ENCODE peak calls at places on chromosomes 7 and 10, in ten cellular contexts. J is hepatocyte; B is upper lobe of right lung; U is body of pancreas; C is cardiac muscle cell; G is CD4-positive, CD25-positive, alpha-beta regulatory T cell; L is lower lobe of right lung; P is lung; V is upper lobe of left lung; Z is mucosa of descending colon. X is an unnamed sample. For H3K4me1, the result is how much of the 10 kb centered on the place peaks cover.

GRCh38 chr7:126589068-126589684 is 663.6 kb downstream of the GRM8 start:
- DNase-seq in J (no peak), B (no peak), U (no peak), C (no peak), G (no peak), L (no peak), P (no peak), V (no peak), Z (no peak), X (no peak)

GRCh38 chr7:136009488-136010079 is 32.4 kb upstream of the MTPN start:
- DNase-seq in J (peak), B (no peak), U (no peak), C (peak), G (peak), L (no peak), P (no peak), V (no peak), Z (no peak), X (peak)

GRCh38 chr10:119374236-119374635 is 166.9 kb downstream of the GRK5 start:
- DNase-seq in J (no peak), B (peak), U (no peak), C (no peak), G (no peak), L (no peak), P (no peak), V (no peak), Z (peak), X (no peak)

GRCh38 chr7:38102486-38102885 is 75.6 kb upstream of the STARD3NL start:
- DNase-seq in J (no peak), B (no peak), U (no peak), C (peak), G (no peak), L (no peak), P (no peak), V (no peak), Z (no peak), X (no peak)

GRCh38 chr10:133456041-133456951 is 2.6 kb downstream of the SCART1 start:
- DNase-seq in J (no peak), B (no peak), U (no peak), C (no peak), G (no peak), L (no peak), P (peak), V (no peak), Z (no peak), X (no peak)

GRCh38 chr7:117132385-117133120 is 179.3 kb downstream of the ST7 start:
- DNase-seq in J (no peak), B (no peak), U (no peak), C (peak), G (no peak), L (no peak), P (no peak), V (no peak), Z (no peak), X (no peak)

GRCh38 chr7:76262683-76263402 is 39.6 kb upstream of the HSPB1 start:
- DNase-seq in J (peak), B (no peak), U (peak), C (peak), G (no peak), L (no peak), P (peak), V (peak), Z (no peak), X (peak)

GRCh38 chr7:38975944-38976392 is 1.7 kb upstream of the POU6F2 start:
- DNase-seq in J (peak), B (peak), U (peak), C (no peak), G (no peak), L (peak), P (no peak), V (no peak), Z (peak), X (no peak)

GRCh38 chr10:91788527-91788926 is 9.7 kb upstream of the TNKS2 start:
- DNase-seq in J (no peak), B (no peak), U (peak), C (no peak), G (no peak), L (no peak), P (no peak), V (no peak), Z (no peak), X (no peak)

GRCh38 chr10:91616124-91616523 is 16.7 kb downstream of the PPP1R3C start:
- DNase-seq in J (no peak), B (no peak), U (no peak), C (no peak), G (no peak), L (no peak), P (no peak), V (no peak), Z (no peak), X (no peak)

GRCh38 chr10:96450514-96451207 is 63.1 kb downstream of the TLL2 start:
- DNase-seq in J (no peak), B (no peak), U (no peak), C (no peak), G (no peak), L (no peak), P (no peak), V (no peak), Z (no peak), X (peak)

GRCh38 chr7:20307901-20308300 is 22.8 kb upstream of the ITGB8 start:
- DNase-seq in J (no peak), B (no peak), U (no peak), C (no peak), G (no peak), L (no peak), P (no peak), V (no peak), Z (no peak), X (peak)

GRCh38 chr7:3244241-3244814 is 56.7 kb upstream of the SDK1 start:
- DNase-seq in J (peak), B (no peak), U (no peak), C (peak), G (no peak), L (no peak), P (no peak), V (no peak), Z (no peak), X (no peak)

GRCh38 chr10:72133517-72133916 is 45.2 kb upstream of the SPOCK2 start:
- DNase-seq in J (no peak), B (no peak), U (no peak), C (peak), G (no peak), L (no peak), P (no peak), V (no peak), Z (no peak), X (no peak)

GRCh38 chr10:25828475-25828874 is 105.6 kb upstream of the MYO3A start:
- DNase-seq in J (no peak), B (no peak), U (no peak), C (no peak), G (no peak), L (no peak), P (no peak), V (no peak), Z (no peak), X (no peak)

GRCh38 chr7:36946401-36946739 is 222.1 kb upstream of the AOAH start:
- DNase-seq in J (no peak), B (no peak), U (no peak), C (no peak), G (no peak), L (no peak), P (no peak), V (no peak), Z (no peak), X (no peak)

GRCh38 chr7:522071-522937 is 2.7 kb upstream of the PDGFA start:
- DNase-seq in J (peak), B (no peak), U (peak), C (peak), G (no peak), L (no peak), P (no peak), V (peak), Z (no peak), X (peak)

GRCh38 chr7:55092186-55092976 is 73.6 kb downstream of the EGFR start:
- DNase-seq in J (no peak), B (no peak), U (no peak), C (no peak), G (no peak), L (no peak), P (no peak), V (peak), Z (no peak), X (no peak)

GRCh38 chr7:108114117-108114841 is 15.9 kb downstream of the LAMB4 start:
- DNase-seq in J (peak), B (no peak), U (no peak), C (no peak), G (no peak), L (no peak), P (no peak), V (no peak), Z (no peak), X (peak)

GRCh38 chr7:151682831-151683614 is 163.3 kb upstream of the RHEB start:
- DNase-seq in J (no peak), B (no peak), U (no peak), C (no peak), G (no peak), L (no peak), P (no peak), V (no peak), Z (no peak), X (no peak)

GRCh38 chr10:109740436-109740835 is 182.9 kb downstream of the XPNPEP1 start:
- DNase-seq in J (peak), B (no peak), U (no peak), C (no peak), G (no peak), L (no peak), P (no peak), V (no peak), Z (no peak), X (no peak)

DNA sequence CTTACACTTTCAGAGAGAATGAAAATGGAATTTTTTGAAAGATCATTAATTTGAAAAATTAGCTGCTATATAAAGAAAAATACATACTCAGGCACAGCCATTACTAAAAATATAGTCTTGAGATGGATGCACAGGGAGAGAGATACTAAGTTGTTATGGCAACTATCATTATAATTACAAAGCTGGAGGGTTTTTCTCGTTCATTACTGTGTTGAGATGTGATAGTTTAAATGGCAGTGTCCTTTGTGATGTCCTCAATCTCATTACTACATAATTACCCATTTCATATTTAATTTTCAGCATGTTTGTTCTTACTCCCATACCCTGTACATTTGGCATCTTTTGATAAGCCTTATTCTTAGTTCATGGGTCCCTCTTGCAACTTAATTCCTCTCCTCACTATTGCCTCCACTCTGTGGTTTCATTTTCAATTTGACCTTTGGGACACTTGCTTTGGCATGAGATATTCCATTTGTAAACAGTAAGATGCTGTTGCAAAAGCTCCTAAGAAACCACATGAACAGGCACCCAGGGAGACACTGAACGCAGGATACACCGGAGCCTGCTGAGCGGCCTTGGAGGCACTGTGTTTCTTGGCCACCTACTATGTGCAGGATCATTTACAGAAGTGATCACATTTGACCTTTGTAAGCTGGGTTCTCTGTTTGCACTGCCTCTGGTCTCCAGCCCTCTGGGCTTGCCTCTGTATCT is 4.8 kb upstream of the CPXM2 start:
- DNase-seq in J (no peak), B (no peak), U (no peak), C (no peak), G (no peak), L (no peak), P (no peak), V (no peak), Z (no peak), X (no peak)
- H3K4me1 ChIP-seq in J (under half), B (under half), U (under half), C (under half), G (under half), L (under half), P (under half), V (under half), Z (under half), X (under half)

GRCh38 chr10:29811751-29812427 is 177.1 kb upstream of the SVIL start:
- DNase-seq in J (peak), B (no peak), U (peak), C (peak), G (no peak), L (no peak), P (no peak), V (no peak), Z (no peak), X (no peak)
- H3K4me3 ChIP-seq in J (no peak), B (no peak), U (no peak), C (no peak), G (no peak), L (no peak), P (no peak), V (no peak), Z (no peak), X (no peak)

GRCh38 chr7:155296006-155296787 is 1.5 kb upstream of the INSIG1 start:
- DNase-seq in J (no peak), B (no peak), U (peak), C (no peak), G (no peak), L (no peak), P (no peak), V (peak), Z (no peak), X (no peak)

GRCh38 chr7:155298834-155299538 is 1.3 kb downstream of the INSIG1 start:
- DNase-seq in J (peak), B (peak), U (peak), C (peak), G (peak), L (peak), P (peak), V (peak), Z (peak), X (peak)

GRCh38 chr7:155296788-155297516 is 726 bp upstream of the INSIG1 start:
- DNase-seq in J (peak), B (peak), U (peak), C (peak), G (peak), L (peak), P (peak), V (peak), Z (peak), X (peak)

GRCh38 chr7:155298288-155298833 is 683 bp downstream of the INSIG1 start:
- DNase-seq in J (peak), B (no peak), U (no peak), C (no peak), G (no peak), L (no peak), P (no peak), V (no peak), Z (peak), X (no peak)

DNA sequence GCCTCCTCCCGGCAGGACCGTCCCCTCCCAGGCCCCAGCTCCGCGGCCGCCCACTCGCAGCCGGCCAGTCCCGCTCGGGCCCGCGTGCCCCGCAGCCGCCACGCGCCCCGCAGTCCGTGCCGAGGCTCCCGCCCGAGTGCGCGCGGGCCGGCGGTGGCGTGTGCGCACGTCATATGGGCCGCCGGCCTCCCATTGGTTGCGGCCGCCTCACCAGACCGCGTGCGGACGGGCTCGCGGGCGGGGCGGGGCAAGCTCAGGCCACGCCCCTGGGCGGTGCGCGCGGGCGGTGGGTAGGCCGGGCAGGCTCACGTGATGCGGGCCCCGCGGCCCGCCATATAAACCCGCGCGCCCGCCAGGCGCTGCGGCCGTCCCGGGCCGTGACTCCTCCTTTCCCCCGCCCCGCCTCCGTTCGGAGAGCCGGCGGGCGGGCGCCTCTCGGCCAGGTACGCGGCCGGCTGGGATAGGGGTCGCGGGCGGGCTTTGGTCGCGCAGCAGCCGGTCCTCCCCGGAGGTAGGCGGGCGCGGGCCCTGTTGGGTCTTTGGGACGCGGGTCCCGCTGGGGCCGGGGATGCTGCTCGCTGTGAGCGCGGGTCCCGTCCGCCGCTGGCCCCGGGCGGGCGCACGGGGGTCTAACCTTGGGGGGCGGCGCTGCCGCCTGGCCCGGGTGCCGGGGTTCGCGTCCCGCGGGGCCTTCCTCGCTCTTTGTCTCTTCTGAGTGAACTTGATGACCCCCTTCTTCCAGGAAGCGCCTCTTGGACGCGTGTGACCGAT is at the start of gene INSIG1:
- DNase-seq in J (peak), B (peak), U (peak), C (peak), G (peak), L (peak), P (peak), V (peak), Z (peak), X (peak)
- H3K4me1 ChIP-seq in J (under half), B (under half), U (under half), C (under half), G (under half), L (under half), P (under half), V (under half), Z (under half), X (under half)

GRCh38 chr10:1063232-1063862 is 7.2 kb downstream of the WDR37 start:
- DNase-seq in J (no peak), B (no peak), U (no peak), C (no peak), G (peak), L (no peak), P (no peak), V (no peak), Z (no peak), X (no peak)
- H3K4me3 ChIP-seq in J (no peak), B (no peak), U (no peak), C (no peak), G (peak), L (no peak), P (no peak), V (no peak), Z (no peak), X (no peak)

GRCh38 chr10:12710157-12710556 is 291.4 kb downstream of the CCDC3 start:
- DNase-seq in J (no peak), B (no peak), U (no peak), C (no peak), G (no peak), L (no peak), P (no peak), V (no peak), Z (no peak), X (no peak)

GRCh38 chr10:12710594-12711343 is 290.7 kb downstream of the CCDC3 start:
- DNase-seq in J (peak), B (peak), U (peak), C (peak), G (peak), L (peak), P (peak), V (peak), Z (peak), X (peak)

GRCh38 chr10:12712284-12712983 is 289.1 kb downstream of the CCDC3 start:
- DNase-seq in J (no peak), B (no peak), U (no peak), C (no peak), G (no peak), L (no peak), P (no peak), V (no peak), Z (no peak), X (no peak)

GRCh38 chr10:12709516-12709915 is 292.0 kb downstream of the CCDC3 start:
- DNase-seq in J (no peak), B (no peak), U (no peak), C (peak), G (no peak), L (no peak), P (no peak), V (no peak), Z (no peak), X (no peak)

GRCh38 chr10:12711344-12711708 is 290.2 kb downstream of the CCDC3 start:
- DNase-seq in J (no peak), B (no peak), U (no peak), C (no peak), G (no peak), L (no peak), P (no peak), V (no peak), Z (no peak), X (no peak)
- H3K4me1 ChIP-seq in J (under half), B (under half), U (under half), C (under half), G (under half), L (under half), P (under half), V (under half), Z (under half), X (under half)

DNA sequence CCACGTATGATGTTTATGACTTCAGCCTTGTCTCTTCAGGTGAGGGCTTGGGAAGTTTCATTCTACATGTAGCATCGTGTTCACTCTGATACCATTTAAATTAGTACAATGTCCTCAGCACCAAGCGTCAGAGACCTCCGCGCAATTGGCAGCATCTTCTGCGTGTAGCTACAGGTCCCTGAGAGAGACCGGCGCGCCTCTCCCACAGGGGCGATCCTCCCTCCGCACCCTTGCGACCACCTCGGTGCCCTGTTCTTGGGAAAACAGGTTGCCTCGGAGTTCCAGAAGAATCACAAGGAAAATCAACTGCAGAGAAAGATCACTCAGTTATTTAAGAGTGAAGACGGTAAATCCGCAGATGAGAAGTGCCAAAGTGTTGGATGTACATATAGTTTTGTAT is 206.2 kb downstream of the GATA3 start:
- DNase-seq in J (no peak), B (no peak), U (no peak), C (no peak), G (no peak), L (no peak), P (no peak), V (no peak), Z (no peak), X (no peak)
- H3K4me3 ChIP-seq in J (no peak), B (no peak), U (no peak), C (no peak), G (no peak), L (no peak), P (no peak), V (no peak), Z (no peak), X (no peak)

GRCh38 chr10:43401627-43402026 is 7.4 kb downstream of the HNRNPF start:
- DNase-seq in J (no peak), B (no peak), U (no peak), C (no peak), G (no peak), L (no peak), P (no peak), V (no peak), Z (no peak), X (no peak)

GRCh38 chr10:43404675-43405221 is 4.2 kb downstream of the HNRNPF start:
- DNase-seq in J (no peak), B (no peak), U (no peak), C (no peak), G (peak), L (no peak), P (no peak), V (no peak), Z (no peak), X (no peak)

GRCh38 chr10:43402880-43403452 is 6.0 kb downstream of the HNRNPF start:
- DNase-seq in J (no peak), B (no peak), U (no peak), C (no peak), G (no peak), L (no peak), P (no peak), V (no peak), Z (no peak), X (no peak)

GRCh38 chr10:43402176-43402575 is 6.8 kb downstream of the HNRNPF start:
- DNase-seq in J (no peak), B (no peak), U (no peak), C (no peak), G (no peak), L (no peak), P (no peak), V (no peak), Z (no peak), X (no peak)

GRCh38 chr10:43403911-43404674 is 4.9 kb downstream of the HNRNPF start:
- DNase-seq in J (no peak), B (no peak), U (no peak), C (no peak), G (no peak), L (no peak), P (no peak), V (peak), Z (no peak), X (no peak)
- H3K4me1 ChIP-seq in J (under half), B (half or more), U (half or more), C (under half), G (half or more), L (half or more), P (under half), V (half or more), Z (half or more), X (half or more)